ENCODE peak calls at places on chromosomes 12 and 14, in four cellular contexts. One of them, this sample, is unnamed.

GRCh38 chr12:31326689-31327659 is 1.0 kb upstream of the SINHCAF start:
- DNase-seq in HS-27A: no peak
- DNase-seq in ACHN: no peak
- DNase-seq in NCI-H2081: no peak
- DNase-seq in this sample: no peak

GRCh38 chr14:72883109-72883508 is 10.8 kb downstream of the DPF3 start:
- DNase-seq in HS-27A: no peak
- DNase-seq in ACHN: no peak
- DNase-seq in NCI-H2081: no peak
- DNase-seq in this sample: no peak

GRCh38 chr12:3291939-3292338 is 199.1 kb upstream of the PRMT8 start:
- DNase-seq in NCI-H2081: no peak
- DNase-seq in ACHN: no peak
- DNase-seq in HS-27A: no peak
- DNase-seq in this sample: no peak

GRCh38 chr14:104889374-104889755 is 24.3 kb downstream of the CEP170B start:
- DNase-seq in NCI-H2081: no peak
- DNase-seq in HS-27A: no peak
- DNase-seq in ACHN: no peak
- DNase-seq in this sample: no peak

GRCh38 chr14:31950760-31951637 is 126.1 kb upstream of the ARHGAP5 start:
- DNase-seq in NCI-H2081: peak
- DNase-seq in ACHN: no peak
- DNase-seq in HS-27A: no peak
- DNase-seq in this sample: no peak

GRCh38 chr12:17928708-17929366 is 161.2 kb downstream of the RERGL start:
- DNase-seq in NCI-H2081: peak
- DNase-seq in HS-27A: peak
- DNase-seq in ACHN: peak
- DNase-seq in this sample: peak

GRCh38 chr12:56872366-56872765 is 61.8 kb downstream of the SDR9C7 start:
- DNase-seq in ACHN: no peak
- DNase-seq in HS-27A: no peak
- DNase-seq in NCI-H2081: no peak
- DNase-seq in this sample: no peak

GRCh38 chr12:25712169-25712568 is 159.1 kb upstream of the LMNTD1 start:
- DNase-seq in ACHN: no peak
- DNase-seq in NCI-H2081: no peak
- DNase-seq in HS-27A: no peak
- DNase-seq in this sample: no peak

GRCh38 chr12:76312314-76312713 is 35.9 kb downstream of the BBS10 start:
- DNase-seq in ACHN: no peak
- DNase-seq in HS-27A: no peak
- DNase-seq in NCI-H2081: no peak
- DNase-seq in this sample: no peak

GRCh38 chr12:64673490-64674169 is 63.3 kb downstream of the RASSF3 start:
- DNase-seq in HS-27A: no peak
- DNase-seq in NCI-H2081: peak
- DNase-seq in ACHN: no peak
- DNase-seq in this sample: no peak

GRCh38 chr12:124436366-124436765 is 131.0 kb downstream of the NCOR2 start:
- DNase-seq in HS-27A: no peak
- DNase-seq in ACHN: peak
- DNase-seq in NCI-H2081: no peak
- DNase-seq in this sample: no peak

GRCh38 chr14:51650721-51651387 is 856 bp upstream of the FRMD6 start:
- DNase-seq in ACHN: peak
- DNase-seq in NCI-H2081: no peak
- DNase-seq in HS-27A: no peak
- DNase-seq in this sample: no peak

GRCh38 chr12:103986823-103987222 is 21.2 kb downstream of the TDG start:
- DNase-seq in ACHN: peak
- DNase-seq in NCI-H2081: no peak
- DNase-seq in HS-27A: no peak
- DNase-seq in this sample: no peak

GRCh38 chr14:101112351-101113107 is 209.0 kb upstream of the RTL1 start:
- DNase-seq in HS-27A: no peak
- DNase-seq in ACHN: no peak
- DNase-seq in NCI-H2081: no peak
- DNase-seq in this sample: no peak

GRCh38 chr12:58008658-58009057 is 67.3 kb downstream of the ATP23 start:
- DNase-seq in HS-27A: no peak
- DNase-seq in ACHN: no peak
- DNase-seq in NCI-H2081: no peak
- DNase-seq in this sample: no peak

GRCh38 chr14:100165376-100165775 is 5.9 kb upstream of the DEGS2 start:
- DNase-seq in HS-27A: no peak
- DNase-seq in ACHN: no peak
- DNase-seq in NCI-H2081: no peak
- DNase-seq in this sample: no peak

GRCh38 chr12:93972411-93973208 is 175.8 kb upstream of the PLXNC1 start:
- DNase-seq in ACHN: no peak
- DNase-seq in HS-27A: no peak
- DNase-seq in NCI-H2081: no peak
- DNase-seq in this sample: no peak

GRCh38 chr12:13210022-13210539 is 13.6 kb downstream of the EMP1 start:
- DNase-seq in HS-27A: no peak
- DNase-seq in NCI-H2081: no peak
- DNase-seq in ACHN: no peak
- DNase-seq in this sample: no peak

GRCh38 chr14:32230695-32231280 is 27.7 kb upstream of the RNU6-8 start:
- DNase-seq in NCI-H2081: no peak
- DNase-seq in HS-27A: peak
- DNase-seq in ACHN: no peak
- DNase-seq in this sample: no peak

GRCh38 chr12:58745348-58746125 is 174.8 kb downstream of the LRIG3 start:
- DNase-seq in HS-27A: no peak
- DNase-seq in NCI-H2081: no peak
- DNase-seq in ACHN: no peak
- DNase-seq in this sample: no peak

GRCh38 chr12:79407671-79408622 is 282.8 kb downstream of the PAWR start:
- DNase-seq in ACHN: peak
- DNase-seq in NCI-H2081: peak
- DNase-seq in HS-27A: peak
- DNase-seq in this sample: peak

GRCh38 chr14:91744068-91744480 is 12.2 kb upstream of the CATSPERB start:
- DNase-seq in HS-27A: no peak
- DNase-seq in ACHN: no peak
- DNase-seq in NCI-H2081: no peak
- DNase-seq in this sample: no peak

GRCh38 chr12:133058203-133059125 is 21.2 kb downstream of the ZNF84 start:
- DNase-seq in NCI-H2081: no peak
- DNase-seq in ACHN: peak
- DNase-seq in HS-27A: no peak
- DNase-seq in this sample: no peak

GRCh38 chr12:53623986-53624385 is 2.2 kb downstream of the ATF7 start:
- DNase-seq in HS-27A: no peak
- DNase-seq in ACHN: no peak
- DNase-seq in NCI-H2081: no peak
- DNase-seq in this sample: no peak

GRCh38 chr12:92186038-92186470 is 40.4 kb upstream of the BTG1 start:
- DNase-seq in ACHN: no peak
- DNase-seq in NCI-H2081: no peak
- DNase-seq in HS-27A: no peak
- DNase-seq in this sample: no peak

GRCh38 chr14:72962829-72963312 is 36.6 kb downstream of the DCAF4 start:
- DNase-seq in HS-27A: peak
- DNase-seq in ACHN: peak
- DNase-seq in NCI-H2081: peak
- DNase-seq in this sample: no peak

GRCh38 chr12:114013601-114014345 is 47.6 kb upstream of the RBM19 start:
- DNase-seq in ACHN: peak
- DNase-seq in HS-27A: peak
- DNase-seq in NCI-H2081: no peak
- DNase-seq in this sample: no peak

GRCh38 chr14:81211844-81212243 is 8.9 kb downstream of the GTF2A1 start:
- DNase-seq in HS-27A: no peak
- DNase-seq in ACHN: peak
- DNase-seq in NCI-H2081: no peak
- DNase-seq in this sample: no peak

GRCh38 chr12:109763201-109763841 is 49.7 kb downstream of the FAM222A start:
- DNase-seq in NCI-H2081: no peak
- DNase-seq in ACHN: no peak
- DNase-seq in HS-27A: no peak
- DNase-seq in this sample: no peak

GRCh38 chr12:27158322-27158721 is 75.9 kb upstream of the C12orf71 start:
- DNase-seq in ACHN: no peak
- DNase-seq in HS-27A: no peak
- DNase-seq in NCI-H2081: no peak
- DNase-seq in this sample: no peak

GRCh38 chr12:121436706-121437105 is 36.8 kb downstream of the RNF34 start:
- DNase-seq in NCI-H2081: no peak
- DNase-seq in ACHN: no peak
- DNase-seq in HS-27A: no peak
- DNase-seq in this sample: no peak

GRCh38 chr12:75579552-75579951 is 68.1 kb upstream of the KRR1 start:
- DNase-seq in NCI-H2081: no peak
- DNase-seq in HS-27A: no peak
- DNase-seq in ACHN: no peak
- DNase-seq in this sample: no peak

GRCh38 chr12:83796527-83796926 is 1109.8 kb downstream of the TMTC2 start:
- DNase-seq in NCI-H2081: no peak
- DNase-seq in ACHN: no peak
- DNase-seq in HS-27A: no peak
- DNase-seq in this sample: no peak

GRCh38 chr14:28098863-28099262 is 667.7 kb upstream of the FOXG1 start:
- DNase-seq in HS-27A: no peak
- DNase-seq in ACHN: no peak
- DNase-seq in NCI-H2081: no peak
- DNase-seq in this sample: no peak

GRCh38 chr14:68199465-68200145 is 380.0 kb downstream of the RAD51B start:
- DNase-seq in ACHN: peak
- DNase-seq in HS-27A: no peak
- DNase-seq in NCI-H2081: peak
- DNase-seq in this sample: peak

GRCh38 chr12:117158911-117159310 is 31.4 kb downstream of the FBXO21 start:
- DNase-seq in NCI-H2081: no peak
- DNase-seq in ACHN: no peak
- DNase-seq in HS-27A: no peak
- DNase-seq in this sample: no peak

This sample was measured in glomerular endothelial cell.